ENCODE peak calls at places on chromosomes 5 and 9, in five cellular contexts. N, S, V, B and X are unnamed samples.

GRCh38 chr5:126449751-126450271 is 26.6 kb downstream of the GRAMD2B start:
- DNase-seq in N (no peak), S (no peak), V (peak), B (no peak), X (no peak)

GRCh38 chr9:99823392-99824377 is 2.0 kb downstream of the NR4A3 start:
- DNase-seq in N (peak), S (peak), V (peak), B (peak), X (no peak)

GRCh38 chr9:126436545-126437269 is 110.1 kb downstream of the MVB12B start:
- DNase-seq in N (peak), S (no peak), V (peak), B (no peak), X (no peak)

GRCh38 chr5:74061292-74061691 is 435.3 kb downstream of the ARHGEF28 start:
- DNase-seq in N (no peak), S (no peak), V (no peak), B (no peak), X (no peak)

GRCh38 chr9:130282000-130282700 is 16.6 kb downstream of the HMCN2 start:
- DNase-seq in N (no peak), S (no peak), V (no peak), B (peak), X (no peak)

GRCh38 chr9:115992834-115993233 is 160.8 kb upstream of the PAPPA start:
- DNase-seq in N (no peak), S (no peak), V (peak), B (no peak), X (no peak)

GRCh38 chr5:73497537-73498056 is 645 bp upstream of the BTF3 start:
- DNase-seq in N (peak), S (no peak), V (no peak), B (no peak), X (no peak)

GRCh38 chr9:26112724-26113123 is 434.5 kb upstream of the TUSC1 start:
- DNase-seq in N (no peak), S (no peak), V (peak), B (no peak), X (no peak)

GRCh38 chr5:61277781-61278180 is 54.3 kb upstream of the ZSWIM6 start:
- DNase-seq in N (no peak), S (no peak), V (peak), B (peak), X (no peak)

GRCh38 chr9:126842977-126843799 is 17.3 kb upstream of the ZBTB34 start:
- DNase-seq in N (no peak), S (no peak), V (peak), B (no peak), X (no peak)

GRCh38 chr9:129263836-129264235 is 85.8 kb upstream of the IER5L start:
- DNase-seq in N (no peak), S (no peak), V (no peak), B (peak), X (no peak)

GRCh38 chr9:130490981-130491380 is 46.2 kb downstream of the ASS1 start:
- DNase-seq in N (peak), S (no peak), V (no peak), B (no peak), X (no peak)

GRCh38 chr9:127629468-127630081 is 17.5 kb downstream of the STXBP1 start:
- DNase-seq in N (no peak), S (no peak), V (no peak), B (no peak), X (no peak)

GRCh38 chr5:624951-625230 is 12.8 kb downstream of the CEP72 start:
- DNase-seq in N (no peak), S (peak), V (no peak), B (peak), X (no peak)

GRCh38 chr5:106020889-106021288 is 1649.8 kb downstream of the EFNA5 start:
- DNase-seq in N (no peak), S (no peak), V (no peak), B (no peak), X (no peak)

GRCh38 chr9:82456621-82457020 is 468.0 kb downstream of the SPATA31D1 start:
- DNase-seq in N (no peak), S (no peak), V (peak), B (no peak), X (no peak)

GRCh38 chr9:110797611-110798010 is 129.0 kb downstream of the MUSK start:
- DNase-seq in N (no peak), S (no peak), V (peak), B (no peak), X (no peak)

GRCh38 chr5:147635882-147636531 is 126.1 kb upstream of the DPYSL3 start:
- DNase-seq in N (no peak), S (no peak), V (no peak), B (no peak), X (peak)

GRCh38 chr5:31144364-31144763 is 49.1 kb upstream of the CDH6 start:
- DNase-seq in N (no peak), S (no peak), V (no peak), B (no peak), X (no peak)

GRCh38 chr5:131495536-131496399 is 139.3 kb downstream of the RAPGEF6 start:
- DNase-seq in N (no peak), S (no peak), V (no peak), B (no peak), X (no peak)

GRCh38 chr5:131491749-131492148 is 143.3 kb downstream of the RAPGEF6 start:
- DNase-seq in N (no peak), S (no peak), V (no peak), B (no peak), X (no peak)

DNA sequence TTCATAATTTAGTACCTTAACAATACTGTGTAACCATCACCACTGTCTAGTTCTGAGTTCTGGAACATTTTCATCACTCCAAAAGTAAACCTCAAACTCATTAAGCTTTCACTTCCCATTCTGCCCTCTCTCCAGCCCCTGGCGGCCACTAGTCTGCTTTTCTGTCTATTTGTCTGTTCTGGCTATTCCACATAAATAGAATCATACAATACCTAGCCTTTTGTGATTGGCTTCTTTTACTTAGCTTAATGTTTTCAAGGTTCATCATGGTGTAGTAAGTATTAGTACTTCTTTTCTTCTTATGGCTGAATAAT is 138.7 kb downstream of the RAPGEF6 start:
- DNase-seq in N (no peak), S (no peak), V (no peak), B (no peak), X (no peak)
- TF ChIP-seq CTCF in N (no peak), S (no peak), V (no peak), B (no peak), X (no peak)

GRCh38 chr5:175219256-175219835 is 224.6 kb downstream of the DRD1 start:
- DNase-seq in N (no peak), S (no peak), V (no peak), B (no peak), X (no peak)

GRCh38 chr5:175216991-175217390 is 227.0 kb downstream of the DRD1 start:
- DNase-seq in N (no peak), S (no peak), V (no peak), B (no peak), X (no peak)

GRCh38 chr5:175212203-175212602 is 231.8 kb downstream of the DRD1 start:
- DNase-seq in N (no peak), S (no peak), V (no peak), B (no peak), X (no peak)

GRCh38 chr5:175215906-175216305 is 228.1 kb downstream of the DRD1 start:
- DNase-seq in N (no peak), S (no peak), V (no peak), B (no peak), X (no peak)

DNA sequence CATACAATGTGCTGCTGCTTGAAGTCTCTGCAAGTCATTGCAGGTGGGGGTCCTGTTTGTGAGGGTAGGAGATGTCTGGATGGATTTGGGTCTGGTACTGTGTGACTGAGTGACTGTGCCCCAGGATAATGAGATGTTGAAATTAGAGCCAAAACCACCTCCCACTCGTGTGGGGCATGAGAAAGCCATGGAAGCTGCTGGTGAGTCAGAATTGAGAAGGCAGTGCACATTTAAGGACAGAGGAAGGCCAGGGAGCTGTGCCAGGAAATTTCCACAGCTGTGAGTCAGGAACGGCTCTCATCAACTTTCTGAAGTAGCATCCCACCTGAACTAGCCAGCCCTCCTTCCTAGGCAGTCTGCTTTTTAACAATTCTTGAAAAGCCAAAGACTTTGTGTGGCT is 229.8 kb downstream of the DRD1 start:
- DNase-seq in N (no peak), S (no peak), V (peak), B (no peak), X (no peak)
- TF ChIP-seq CTCF in N (no peak), S (no peak), V (no peak), B (no peak), X (no peak)

GRCh38 chr5:133341915-133342710 is 270.2 kb downstream of the FSTL4 start:
- DNase-seq in N (peak), S (no peak), V (no peak), B (no peak), X (no peak)
- TF ChIP-seq CTCF in N (peak), S (no peak), V (no peak), B (no peak), X (no peak)

DNA sequence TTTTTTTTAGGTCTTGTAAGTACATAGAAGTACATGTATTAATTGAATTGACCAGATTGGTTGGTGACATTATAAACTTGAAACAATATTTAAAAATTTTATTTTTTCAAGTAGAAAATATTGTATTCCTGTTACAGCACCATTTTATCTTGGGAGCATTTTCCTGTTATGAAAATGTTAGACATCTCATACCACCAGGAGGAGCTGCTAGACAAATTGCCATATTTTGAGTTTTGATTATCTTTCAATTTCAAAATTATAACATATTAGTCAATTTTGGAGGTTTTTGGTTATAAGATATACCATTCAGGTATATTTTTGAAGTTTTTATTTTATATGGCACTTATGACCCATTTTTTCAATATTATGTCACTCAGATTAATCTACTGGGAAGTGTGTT is 84.4 kb downstream of the CNTLN start:
- DNase-seq in N (no peak), S (no peak), V (no peak), B (no peak), X (no peak)
- TF ChIP-seq CTCF in N (peak), S (no peak), V (peak), B (no peak), X (peak)

GRCh38 chr9:111978616-111979015 is 82.0 kb downstream of the UGCG start:
- DNase-seq in N (no peak), S (no peak), V (no peak), B (no peak), X (no peak)

GRCh38 chr9:111980398-111980797 is 83.8 kb downstream of the UGCG start:
- DNase-seq in N (no peak), S (no peak), V (no peak), B (no peak), X (no peak)

GRCh38 chr9:111974092-111974681 is 77.6 kb downstream of the UGCG start:
- DNase-seq in N (no peak), S (peak), V (no peak), B (no peak), X (no peak)

GRCh38 chr9:111979561-111979960 is 82.9 kb downstream of the UGCG start:
- DNase-seq in N (no peak), S (no peak), V (no peak), B (no peak), X (no peak)

GRCh38 chr9:111975709-111976108 is 79.1 kb downstream of the UGCG start:
- DNase-seq in N (peak), S (peak), V (no peak), B (peak), X (peak)
- TF ChIP-seq CTCF in N (peak), S (no peak), V (peak), B (peak), X (peak)

DNA sequence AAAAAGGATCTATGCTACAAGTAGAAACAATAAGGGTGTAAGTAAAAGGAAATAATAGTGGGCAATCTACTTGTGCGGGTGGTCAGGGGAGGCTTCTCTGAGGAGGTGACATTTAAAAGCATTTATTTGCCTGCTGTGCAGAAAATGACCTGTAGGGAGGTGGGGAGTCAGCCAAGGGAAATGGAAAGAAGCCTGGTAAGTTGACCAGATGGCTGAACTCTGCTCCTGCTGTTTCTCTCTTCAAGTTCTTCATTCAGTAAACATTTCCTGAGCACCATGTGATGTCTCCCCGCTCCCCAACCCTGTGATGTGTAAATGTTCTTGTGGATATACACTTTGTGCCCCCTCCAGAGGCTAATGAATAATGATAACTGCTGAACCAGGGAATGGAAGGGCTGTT is 9.9 kb upstream of the SPIN1 start:
- DNase-seq in N (no peak), S (no peak), V (no peak), B (no peak), X (no peak)
- TF ChIP-seq CTCF in N (no peak), S (no peak), V (no peak), B (no peak), X (no peak)

GRCh38 chr5:97425511-97425910 is 242.5 kb upstream of the RIOK2 start:
- DNase-seq in N (peak), S (no peak), V (peak), B (no peak), X (no peak)
- TF ChIP-seq CTCF in N (peak), S (no peak), V (peak), B (no peak), X (peak)

DNA sequence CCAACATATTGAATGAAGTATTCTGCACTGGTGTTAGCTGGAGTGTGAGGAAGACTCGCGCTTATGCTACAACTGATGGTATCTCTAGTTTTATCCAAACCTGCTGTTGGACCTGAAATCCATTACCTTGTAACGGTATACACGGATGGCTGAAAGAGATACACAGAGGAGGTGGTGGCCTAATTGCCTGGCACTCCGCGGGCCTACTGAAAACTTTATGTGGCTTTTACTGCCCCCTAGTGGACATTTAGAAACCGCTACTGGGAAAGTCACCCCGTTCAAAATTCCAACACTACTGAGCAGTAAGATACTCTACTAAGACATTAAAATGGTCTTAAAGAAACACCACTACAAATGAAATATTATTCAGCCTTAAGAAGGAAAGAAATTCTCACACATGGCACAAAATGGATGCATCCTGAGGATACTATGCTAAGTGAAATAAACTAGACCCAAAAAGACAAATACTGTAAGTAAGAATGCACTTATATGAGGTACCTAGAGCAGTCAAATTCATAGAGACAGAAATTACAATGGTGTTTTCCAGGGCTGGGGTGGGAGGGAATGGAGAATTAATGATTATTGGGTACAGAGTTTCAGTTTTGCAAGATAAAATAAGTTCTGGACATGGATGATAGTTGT is 100.4 kb downstream of the TTLL11 start:
- DNase-seq in N (peak), S (peak), V (peak), B (peak), X (peak)
- TF ChIP-seq CTCF in N (peak), S (peak), V (peak), B (peak), X (peak)